ENCODE peak calls at places on chromosomes 12 and 14, in seven cellular contexts. One of them, this sample, is unnamed.
A peak's percentile ranks its signal among the peaks of the same experiment; 100 is the strongest.

GRCh38 chr12:120944645-120945217 is 33.6 kb upstream of the HNF1A start:
- DNase-seq in BE2C: peak; percentile 70
- DNase-seq in AG10803: peak; percentile 39
- DNase-seq in colonic mucosa: peak; percentile 83
- DNase-seq in astrocyte: no peak
- DNase-seq in dorsolateral prefrontal cortex: no peak
- DNase-seq in adrenal gland: peak; percentile 37
- DNase-seq in this sample: peak; percentile 63

GRCh38 chr14:68908201-68908600 is 70.9 kb downstream of the ACTN1 start:
- DNase-seq in BE2C: no peak
- DNase-seq in AG10803: no peak
- DNase-seq in colonic mucosa: no peak
- DNase-seq in astrocyte: no peak
- DNase-seq in dorsolateral prefrontal cortex: no peak
- DNase-seq in adrenal gland: no peak
- DNase-seq in this sample: no peak

GRCh38 chr14:43306053-43306452 is 1201.0 kb downstream of the FSCB start:
- DNase-seq in BE2C: no peak
- DNase-seq in AG10803: no peak
- DNase-seq in colonic mucosa: no peak
- DNase-seq in astrocyte: no peak
- DNase-seq in dorsolateral prefrontal cortex: no peak
- DNase-seq in adrenal gland: no peak
- DNase-seq in this sample: no peak

GRCh38 chr12:50618864-50619609 is 114.3 kb downstream of the DIP2B start:
- DNase-seq in BE2C: no peak
- DNase-seq in AG10803: no peak
- DNase-seq in colonic mucosa: peak; percentile 50
- DNase-seq in astrocyte: peak; percentile 90
- DNase-seq in dorsolateral prefrontal cortex: no peak
- DNase-seq in adrenal gland: no peak
- DNase-seq in this sample: no peak

GRCh38 chr12:79886917-79887519 is 47.9 kb downstream of the PPP1R12A start:
- DNase-seq in BE2C: no peak
- DNase-seq in AG10803: peak; percentile 54
- DNase-seq in colonic mucosa: no peak
- DNase-seq in astrocyte: peak; percentile 45
- DNase-seq in dorsolateral prefrontal cortex: no peak
- DNase-seq in adrenal gland: no peak
- DNase-seq in this sample: peak; percentile 33

GRCh38 chr12:71070416-71071155 is 87.2 kb downstream of the TSPAN8 start:
- DNase-seq in BE2C: no peak
- DNase-seq in AG10803: no peak
- DNase-seq in colonic mucosa: no peak
- DNase-seq in astrocyte: peak; percentile 14
- DNase-seq in dorsolateral prefrontal cortex: no peak
- DNase-seq in adrenal gland: no peak
- DNase-seq in this sample: peak; percentile 71

GRCh38 chr14:30085943-30086342 is 158.3 kb upstream of the PRKD1 start:
- DNase-seq in BE2C: no peak
- DNase-seq in AG10803: no peak
- DNase-seq in colonic mucosa: no peak
- DNase-seq in astrocyte: no peak
- DNase-seq in dorsolateral prefrontal cortex: no peak
- DNase-seq in adrenal gland: no peak
- DNase-seq in this sample: no peak

GRCh38 chr12:52895726-52896189 is 9.1 kb downstream of the KRT8 start:
- DNase-seq in BE2C: no peak
- DNase-seq in AG10803: no peak
- DNase-seq in colonic mucosa: no peak
- DNase-seq in astrocyte: no peak
- DNase-seq in dorsolateral prefrontal cortex: no peak
- DNase-seq in adrenal gland: no peak
- DNase-seq in this sample: no peak

DNA sequence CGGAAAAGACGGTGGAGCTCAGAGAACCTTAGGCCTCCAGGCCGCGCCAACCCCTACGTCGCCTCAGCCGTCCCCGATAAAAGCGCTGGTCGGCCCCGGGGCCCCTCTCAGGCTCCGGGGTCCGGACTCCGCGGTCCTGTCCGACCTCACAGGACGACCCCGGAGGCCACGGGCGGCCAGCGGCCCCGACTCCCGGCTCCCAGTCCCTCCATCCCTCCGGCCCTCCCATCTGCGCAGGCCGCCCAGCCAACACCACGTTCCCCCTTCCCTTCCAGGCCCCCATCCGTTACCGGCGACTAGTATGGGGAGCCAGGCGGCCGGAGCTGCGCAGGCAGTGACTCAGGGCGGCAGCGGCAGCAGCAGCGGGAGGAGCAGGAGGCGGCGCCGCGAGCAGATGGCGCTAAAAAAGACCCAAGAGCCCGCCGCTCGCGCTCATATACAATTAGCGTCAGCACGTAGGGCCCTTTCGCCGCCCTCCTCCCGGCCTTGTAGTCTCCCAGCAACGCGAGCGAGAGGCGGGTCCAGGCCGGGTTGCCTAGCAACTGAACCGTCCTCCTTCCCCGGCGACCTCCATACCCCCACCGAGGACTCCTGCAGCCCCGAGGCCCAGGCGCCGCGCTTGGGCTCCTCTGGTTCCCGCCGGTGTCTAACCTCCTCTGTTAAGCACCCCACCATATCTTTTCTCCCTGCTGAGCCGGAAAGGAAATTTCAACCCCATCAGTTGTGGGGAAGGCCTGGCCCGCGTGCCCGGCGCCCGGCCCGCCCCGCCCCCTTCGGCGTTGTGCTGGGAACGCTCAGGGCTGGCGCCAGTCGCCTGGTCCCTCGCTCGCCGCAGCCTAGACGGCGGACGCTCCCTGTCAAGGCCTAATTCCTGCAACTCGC is at the start of gene NAP1L1:
- DNase-seq in BE2C: peak; percentile 99
- DNase-seq in AG10803: peak; percentile 98
- DNase-seq in colonic mucosa: peak; percentile 98
- DNase-seq in astrocyte: peak; percentile 96
- DNase-seq in dorsolateral prefrontal cortex: peak; percentile 99
- DNase-seq in adrenal gland: peak; percentile 98
- DNase-seq in this sample: peak; percentile 99
- TF ChIP-seq CTCF in BE2C: no peak
- TF ChIP-seq CTCF in AG10803: no peak
- TF ChIP-seq CTCF in colonic mucosa: no peak
- TF ChIP-seq CTCF in astrocyte: no peak
- TF ChIP-seq CTCF in dorsolateral prefrontal cortex: no peak
- TF ChIP-seq CTCF in adrenal gland: no peak
- TF ChIP-seq CTCF in this sample: no peak

DNA sequence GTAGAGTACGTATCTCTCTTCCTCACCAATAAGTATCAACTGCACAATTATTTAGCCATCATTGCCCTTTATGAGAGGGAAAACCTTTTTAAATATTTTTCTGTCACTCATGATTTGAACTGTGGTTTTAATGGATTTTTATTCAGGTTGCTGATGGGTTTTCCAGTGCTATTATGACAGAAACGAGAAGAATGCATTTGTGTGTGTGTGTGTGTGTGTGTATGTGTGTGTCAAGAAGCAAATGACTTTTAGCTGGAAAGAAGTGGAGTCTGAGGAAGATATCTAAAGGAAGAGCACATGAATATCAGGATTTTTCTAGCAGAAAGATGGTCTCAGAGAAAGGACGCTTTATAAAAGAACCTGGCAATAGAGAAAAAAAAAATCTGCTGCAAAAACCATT is 417.5 kb downstream of the FLRT2 start:
- DNase-seq in BE2C: no peak
- DNase-seq in AG10803: no peak
- DNase-seq in colonic mucosa: no peak
- DNase-seq in astrocyte: no peak
- DNase-seq in dorsolateral prefrontal cortex: no peak
- DNase-seq in adrenal gland: no peak
- DNase-seq in this sample: no peak
- H3K4me3 ChIP-seq in BE2C: no peak overlapping the region
- H3K4me3 ChIP-seq in AG10803: no peak overlapping the region
- H3K4me3 ChIP-seq in colonic mucosa: no peak overlapping the region
- H3K4me3 ChIP-seq in astrocyte: no peak overlapping the region
- H3K4me3 ChIP-seq in dorsolateral prefrontal cortex: no peak overlapping the region
- H3K4me3 ChIP-seq in adrenal gland: no peak overlapping the region
- H3K4me3 ChIP-seq in this sample: no peak overlapping the region

GRCh38 chr14:101738921-101739320 is 22.6 kb upstream of the PPP2R5C start:
- DNase-seq in BE2C: no peak
- DNase-seq in AG10803: no peak
- DNase-seq in colonic mucosa: peak; percentile 8
- DNase-seq in astrocyte: no peak
- DNase-seq in dorsolateral prefrontal cortex: no peak
- DNase-seq in adrenal gland: no peak
- DNase-seq in this sample: no peak

GRCh38 chr14:101739446-101740141 is 21.9 kb upstream of the PPP2R5C start:
- DNase-seq in BE2C: no peak
- DNase-seq in AG10803: no peak
- DNase-seq in colonic mucosa: peak; percentile 12
- DNase-seq in astrocyte: no peak
- DNase-seq in dorsolateral prefrontal cortex: peak; percentile 65
- DNase-seq in adrenal gland: no peak
- DNase-seq in this sample: no peak

GRCh38 chr14:101736071-101736470 is 25.4 kb upstream of the PPP2R5C start:
- DNase-seq in BE2C: no peak
- DNase-seq in AG10803: no peak
- DNase-seq in colonic mucosa: peak; percentile 13
- DNase-seq in astrocyte: no peak
- DNase-seq in dorsolateral prefrontal cortex: no peak
- DNase-seq in adrenal gland: no peak
- DNase-seq in this sample: no peak

GRCh38 chr14:101736585-101736984 is 24.9 kb upstream of the PPP2R5C start:
- DNase-seq in BE2C: no peak
- DNase-seq in AG10803: no peak
- DNase-seq in colonic mucosa: no peak
- DNase-seq in astrocyte: no peak
- DNase-seq in dorsolateral prefrontal cortex: no peak
- DNase-seq in adrenal gland: no peak
- DNase-seq in this sample: no peak

DNA sequence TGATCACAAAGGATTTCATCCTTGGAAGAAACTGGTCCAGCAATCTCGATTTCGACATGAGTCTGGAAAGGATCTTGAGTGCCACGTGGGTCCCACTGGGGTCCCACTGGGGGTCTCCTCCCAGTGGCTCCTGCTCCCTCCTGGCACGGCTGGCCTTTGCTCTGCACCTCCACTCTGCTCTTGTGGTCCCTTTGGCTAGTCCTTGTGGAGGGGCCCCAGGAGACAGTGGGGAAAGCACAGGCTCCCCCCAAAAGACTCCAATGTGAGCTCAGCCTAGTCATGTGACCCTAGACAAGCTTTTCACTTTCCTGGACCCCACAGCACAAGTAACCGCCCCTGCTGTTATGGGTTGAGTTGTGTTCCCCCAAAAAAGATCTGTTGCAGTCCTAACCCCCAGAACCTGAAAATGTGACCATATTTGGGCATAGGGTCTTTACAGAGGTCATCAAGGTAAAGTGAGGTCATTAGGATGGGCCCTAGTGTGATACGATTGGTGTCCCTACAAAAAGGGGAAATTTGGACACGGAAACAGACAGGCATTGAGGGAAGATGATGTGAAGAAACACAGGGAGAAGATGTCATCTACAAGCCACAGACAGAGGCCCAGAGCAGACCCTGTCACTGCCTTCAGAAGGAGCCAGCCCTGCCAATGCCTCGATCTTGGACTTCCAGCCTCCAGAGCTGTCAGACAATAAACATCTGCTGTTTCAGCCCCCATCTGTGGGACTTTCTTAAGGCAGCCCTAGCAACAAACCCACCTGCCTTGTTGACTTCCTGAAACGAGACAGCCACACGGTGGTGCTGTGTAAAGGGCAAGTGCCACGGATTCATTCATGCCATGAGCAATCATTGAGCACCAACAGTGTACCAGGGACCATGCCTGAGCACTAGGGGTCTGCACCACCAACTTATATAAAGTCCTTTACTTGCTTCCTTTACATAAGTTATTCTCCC is 23.8 kb upstream of the PPP2R5C start:
- DNase-seq in BE2C: no peak
- DNase-seq in AG10803: no peak
- DNase-seq in colonic mucosa: peak; percentile 18
- DNase-seq in astrocyte: no peak
- DNase-seq in dorsolateral prefrontal cortex: no peak
- DNase-seq in adrenal gland: no peak
- DNase-seq in this sample: no peak
- TF ChIP-seq CTCF in BE2C: peak; percentile 30
- TF ChIP-seq CTCF in AG10803: no peak
- TF ChIP-seq CTCF in colonic mucosa: no peak
- TF ChIP-seq CTCF in astrocyte: no peak
- TF ChIP-seq CTCF in dorsolateral prefrontal cortex: no peak
- TF ChIP-seq CTCF in adrenal gland: no peak
- TF ChIP-seq CTCF in this sample: no peak

DNA sequence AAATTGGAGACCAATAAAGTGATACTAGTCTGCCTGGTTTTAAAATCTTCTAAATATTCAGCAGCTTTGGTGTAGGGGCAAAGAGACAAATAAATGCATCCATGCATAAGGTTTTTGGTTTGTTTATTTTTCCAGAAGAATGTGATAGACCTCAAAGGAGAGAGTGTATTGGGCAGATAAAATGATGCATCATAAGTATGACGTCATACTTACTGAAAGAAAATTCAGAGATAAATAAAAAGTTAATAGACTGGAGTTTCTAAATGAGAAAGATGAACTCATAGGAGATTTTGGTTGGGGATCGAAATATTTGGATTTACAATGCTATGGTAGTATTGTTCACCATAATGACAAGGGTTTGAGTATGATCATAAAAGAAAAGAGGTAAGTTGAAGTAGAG is 10.2 kb downstream of the SYT10 start:
- DNase-seq in BE2C: no peak
- DNase-seq in AG10803: no peak
- DNase-seq in colonic mucosa: no peak
- DNase-seq in astrocyte: no peak
- DNase-seq in dorsolateral prefrontal cortex: no peak
- DNase-seq in adrenal gland: no peak
- DNase-seq in this sample: no peak
- H3K4me3 ChIP-seq in BE2C: no peak overlapping the region
- H3K4me3 ChIP-seq in AG10803: no peak overlapping the region
- H3K4me3 ChIP-seq in colonic mucosa: no peak overlapping the region
- H3K4me3 ChIP-seq in astrocyte: no peak overlapping the region
- H3K4me3 ChIP-seq in dorsolateral prefrontal cortex: no peak overlapping the region
- H3K4me3 ChIP-seq in adrenal gland: no peak overlapping the region
- H3K4me3 ChIP-seq in this sample: no peak overlapping the region

DNA sequence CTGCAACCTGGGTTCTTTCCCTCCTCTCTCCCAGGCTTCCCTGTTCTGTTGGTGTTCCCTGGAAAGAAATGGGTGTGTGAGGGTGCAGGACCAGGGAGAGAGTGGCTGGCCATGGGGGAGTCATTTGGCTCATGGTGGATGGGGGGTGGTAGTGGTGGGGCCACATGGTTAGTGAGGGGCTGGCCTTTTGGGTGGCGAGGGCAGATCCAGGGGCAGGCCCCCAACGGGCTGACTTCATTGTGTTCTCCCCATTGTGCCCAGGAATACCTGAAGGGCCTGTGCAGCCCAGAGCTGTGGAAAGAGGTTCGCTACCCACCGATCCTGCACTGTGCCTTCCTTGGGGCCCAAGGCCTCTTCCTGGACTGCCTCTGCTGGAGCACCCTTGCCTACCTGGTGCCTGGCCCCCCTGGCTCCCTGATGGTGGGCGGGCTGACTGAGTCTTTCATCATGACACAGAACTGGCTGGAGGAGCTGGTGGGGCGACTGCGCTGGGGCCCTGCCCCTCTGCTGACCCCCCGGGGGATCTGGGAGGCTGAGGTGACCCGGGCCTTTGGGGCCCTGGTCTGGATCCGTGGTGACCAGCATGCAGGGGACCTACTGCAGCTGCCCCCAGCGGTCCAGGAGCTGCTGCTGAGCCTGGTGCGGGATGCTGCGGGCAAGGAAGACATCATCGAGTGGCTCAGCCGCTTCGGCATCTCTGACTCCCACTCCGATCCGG is 9.0 kb downstream of the NYNRIN start:
- DNase-seq in BE2C: no peak
- DNase-seq in AG10803: no peak
- DNase-seq in colonic mucosa: no peak
- DNase-seq in astrocyte: no peak
- DNase-seq in dorsolateral prefrontal cortex: no peak
- DNase-seq in adrenal gland: no peak
- DNase-seq in this sample: no peak
- TF ChIP-seq CTCF in BE2C: no peak
- TF ChIP-seq CTCF in AG10803: no peak
- TF ChIP-seq CTCF in colonic mucosa: no peak
- TF ChIP-seq CTCF in astrocyte: no peak
- TF ChIP-seq CTCF in dorsolateral prefrontal cortex: no peak
- TF ChIP-seq CTCF in adrenal gland: no peak
- TF ChIP-seq CTCF in this sample: no peak